ENCODE peak calls at places on chromosomes 6 and 20, in five cellular contexts. One of them, this sample, is unnamed. For H3K36me3, the result is how much of the 10 kb centered on the place peaks cover.

GRCh38 chr6:6287415-6287814 is 33.0 kb downstream of the F13A1 start:
- ATAC-seq in GM12878: peak
- ATAC-seq in K562: no peak
- ATAC-seq in HepG2: no peak
- ATAC-seq in upper lobe of left lung: no peak
- ATAC-seq in this sample: no peak

GRCh38 chr6:37351027-37351426 is 2.8 kb upstream of the RNF8 start:
- ATAC-seq in GM12878: no peak
- ATAC-seq in K562: no peak
- ATAC-seq in HepG2: no peak
- ATAC-seq in upper lobe of left lung: no peak
- ATAC-seq in this sample: no peak

GRCh38 chr6:18302561-18303439 is 38.5 kb upstream of the DEK start:
- ATAC-seq in GM12878: peak
- ATAC-seq in K562: peak
- ATAC-seq in HepG2: peak
- ATAC-seq in upper lobe of left lung: no peak
- ATAC-seq in this sample: no peak

GRCh38 chr6:887583-888235 is 194.8 kb upstream of the EXOC2 start:
- ATAC-seq in GM12878: no peak
- ATAC-seq in K562: peak
- ATAC-seq in HepG2: no peak
- ATAC-seq in upper lobe of left lung: peak
- ATAC-seq in this sample: no peak

GRCh38 chr6:131640100-131640499 is 3.0 kb downstream of the ENPP3 start:
- ATAC-seq in GM12878: peak
- ATAC-seq in K562: peak
- ATAC-seq in HepG2: no peak
- ATAC-seq in upper lobe of left lung: no peak
- ATAC-seq in this sample: no peak

GRCh38 chr6:155093430-155093829 is 98.3 kb downstream of the TIAM2 start:
- ATAC-seq in GM12878: peak
- ATAC-seq in K562: peak
- ATAC-seq in HepG2: no peak
- ATAC-seq in upper lobe of left lung: no peak
- ATAC-seq in this sample: no peak

GRCh38 chr6:32166411-32167061 is 2.1 kb downstream of the EGFL8 start:
- ATAC-seq in GM12878: no peak
- ATAC-seq in K562: peak
- ATAC-seq in HepG2: no peak
- ATAC-seq in upper lobe of left lung: no peak
- ATAC-seq in this sample: no peak

GRCh38 chr20:49097159-49097558 is 51.0 kb downstream of the CSE1L start:
- ATAC-seq in GM12878: no peak
- ATAC-seq in K562: no peak
- ATAC-seq in HepG2: peak
- ATAC-seq in upper lobe of left lung: no peak
- ATAC-seq in this sample: no peak

GRCh38 chr6:89637960-89638319 is 607 bp downstream of the LYRM2 start:
- ATAC-seq in GM12878: peak
- ATAC-seq in K562: peak
- ATAC-seq in HepG2: peak
- ATAC-seq in upper lobe of left lung: no peak
- ATAC-seq in this sample: no peak

GRCh38 chr6:109166643-109167042 is 71.3 kb downstream of the CEP57L1 start:
- ATAC-seq in GM12878: no peak
- ATAC-seq in K562: no peak
- ATAC-seq in HepG2: no peak
- ATAC-seq in upper lobe of left lung: no peak
- ATAC-seq in this sample: no peak

GRCh38 chr20:24918579-24919566 is 30.2 kb upstream of the CST7 start:
- ATAC-seq in GM12878: no peak
- ATAC-seq in K562: peak
- ATAC-seq in HepG2: peak
- ATAC-seq in upper lobe of left lung: no peak
- ATAC-seq in this sample: peak

GRCh38 chr6:149482542-149483261 is 2.1 kb downstream of the ZC3H12D start:
- ATAC-seq in GM12878: peak
- ATAC-seq in K562: peak
- ATAC-seq in HepG2: no peak
- ATAC-seq in upper lobe of left lung: peak
- ATAC-seq in this sample: peak

GRCh38 chr6:116011520-116011919 is 49.2 kb downstream of the FRK start:
- ATAC-seq in GM12878: peak
- ATAC-seq in K562: no peak
- ATAC-seq in HepG2: no peak
- ATAC-seq in upper lobe of left lung: no peak
- ATAC-seq in this sample: no peak

GRCh38 chr6:11139051-11139960 is 27.8 kb upstream of the ERVFRD-1 start:
- ATAC-seq in GM12878: peak
- ATAC-seq in K562: no peak
- ATAC-seq in HepG2: no peak
- ATAC-seq in upper lobe of left lung: no peak
- ATAC-seq in this sample: no peak

GRCh38 chr6:146546440-146546839 is 2.8 kb downstream of the RAB32 start:
- ATAC-seq in GM12878: no peak
- ATAC-seq in K562: no peak
- ATAC-seq in HepG2: no peak
- ATAC-seq in upper lobe of left lung: peak
- ATAC-seq in this sample: peak

GRCh38 chr6:131116755-131117360 is 18.4 kb upstream of the AKAP7 start:
- ATAC-seq in GM12878: peak
- ATAC-seq in K562: peak
- ATAC-seq in HepG2: peak
- ATAC-seq in upper lobe of left lung: no peak
- ATAC-seq in this sample: no peak

GRCh38 chr6:112298816-112299281 is 44.5 kb upstream of the LAMA4 start:
- ATAC-seq in GM12878: no peak
- ATAC-seq in K562: no peak
- ATAC-seq in HepG2: no peak
- ATAC-seq in upper lobe of left lung: peak
- ATAC-seq in this sample: peak

GRCh38 chr20:19047040-19047950 is 165.1 kb upstream of the SLC24A3 start:
- ATAC-seq in GM12878: no peak
- ATAC-seq in K562: no peak
- ATAC-seq in HepG2: no peak
- ATAC-seq in upper lobe of left lung: peak
- ATAC-seq in this sample: peak

GRCh38 chr6:13674533-13675190 is 37.0 kb downstream of the RANBP9 start:
- ATAC-seq in GM12878: peak
- ATAC-seq in K562: peak
- ATAC-seq in HepG2: no peak
- ATAC-seq in upper lobe of left lung: no peak
- ATAC-seq in this sample: no peak

GRCh38 chr20:3010985-3011723 is 32.3 kb upstream of the GNRH2 start:
- ATAC-seq in GM12878: no peak
- ATAC-seq in K562: no peak
- ATAC-seq in HepG2: no peak
- ATAC-seq in upper lobe of left lung: no peak
- ATAC-seq in this sample: no peak

DNA sequence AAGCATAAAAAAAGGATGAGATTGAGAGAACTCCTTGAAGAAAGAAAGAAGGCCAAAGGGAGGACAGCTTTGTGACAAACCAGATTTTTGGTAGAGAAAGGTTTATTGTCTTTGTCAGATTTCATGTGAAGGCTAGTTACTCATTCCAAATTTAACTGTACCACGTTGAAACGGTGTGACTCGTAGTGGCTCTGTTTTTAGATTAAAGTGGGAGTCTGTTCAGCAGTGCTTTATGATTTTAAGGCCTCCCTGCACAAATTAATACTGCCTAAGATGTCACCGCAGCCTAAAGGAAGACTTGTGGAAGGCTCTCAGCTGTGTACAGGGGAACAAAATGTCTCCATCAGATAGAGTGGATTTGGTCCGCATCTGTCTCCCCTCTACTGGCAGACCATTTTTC is 35.9 kb downstream of the CDC40 start:
- ATAC-seq in GM12878: no peak
- ATAC-seq in K562: no peak
- ATAC-seq in HepG2: no peak
- ATAC-seq in upper lobe of left lung: no peak
- ATAC-seq in this sample: no peak
- H3K36me3 ChIP-seq in GM12878: under half
- H3K36me3 ChIP-seq in K562: half or more
- H3K36me3 ChIP-seq in HepG2: half or more
- H3K36me3 ChIP-seq in upper lobe of left lung: under half
- H3K36me3 ChIP-seq in this sample: under half

GRCh38 chr20:63935447-63935846 is 20.8 kb downstream of the UCKL1 start:
- ATAC-seq in GM12878: no peak
- ATAC-seq in K562: no peak
- ATAC-seq in HepG2: no peak
- ATAC-seq in upper lobe of left lung: no peak
- ATAC-seq in this sample: no peak
- TF ChIP-seq EP300 in GM12878: no peak
- TF ChIP-seq EP300 in K562: no peak
- TF ChIP-seq EP300 in HepG2: no peak
- TF ChIP-seq EP300 in upper lobe of left lung: no peak
- TF ChIP-seq EP300 in this sample: no peak

GRCh38 chr6:161011509-161012480 is 20.2 kb downstream of the MAP3K4 start:
- ATAC-seq in GM12878: peak
- ATAC-seq in K562: peak
- ATAC-seq in HepG2: no peak
- ATAC-seq in upper lobe of left lung: no peak
- ATAC-seq in this sample: no peak

GRCh38 chr6:161013697-161014096 is 22.1 kb downstream of the MAP3K4 start:
- ATAC-seq in GM12878: no peak
- ATAC-seq in K562: peak
- ATAC-seq in HepG2: no peak
- ATAC-seq in upper lobe of left lung: no peak
- ATAC-seq in this sample: no peak

GRCh38 chr6:161008245-161008644 is 16.7 kb downstream of the MAP3K4 start:
- ATAC-seq in GM12878: no peak
- ATAC-seq in K562: no peak
- ATAC-seq in HepG2: no peak
- ATAC-seq in upper lobe of left lung: no peak
- ATAC-seq in this sample: no peak

GRCh38 chr6:161009991-161010390 is 18.4 kb downstream of the MAP3K4 start:
- ATAC-seq in GM12878: no peak
- ATAC-seq in K562: no peak
- ATAC-seq in HepG2: no peak
- ATAC-seq in upper lobe of left lung: no peak
- ATAC-seq in this sample: no peak

GRCh38 chr6:161010418-161010817 is 18.8 kb downstream of the MAP3K4 start:
- ATAC-seq in GM12878: no peak
- ATAC-seq in K562: no peak
- ATAC-seq in HepG2: no peak
- ATAC-seq in upper lobe of left lung: no peak
- ATAC-seq in this sample: peak
- H3K4me3 ChIP-seq in GM12878: no peak
- H3K4me3 ChIP-seq in K562: no peak
- H3K4me3 ChIP-seq in HepG2: no peak
- H3K4me3 ChIP-seq in upper lobe of left lung: no peak
- H3K4me3 ChIP-seq in this sample: no peak

GRCh38 chr20:32440069-32440757 is 82.1 kb downstream of the ASXL1 start:
- ATAC-seq in GM12878: no peak
- ATAC-seq in K562: no peak
- ATAC-seq in HepG2: peak
- ATAC-seq in upper lobe of left lung: no peak
- ATAC-seq in this sample: no peak

GRCh38 chr20:32437391-32438074 is 79.4 kb downstream of the ASXL1 start:
- ATAC-seq in GM12878: peak
- ATAC-seq in K562: no peak
- ATAC-seq in HepG2: peak
- ATAC-seq in upper lobe of left lung: no peak
- ATAC-seq in this sample: no peak

GRCh38 chr20:32439132-32439829 is 81.2 kb downstream of the ASXL1 start:
- ATAC-seq in GM12878: no peak
- ATAC-seq in K562: peak
- ATAC-seq in HepG2: peak
- ATAC-seq in upper lobe of left lung: no peak
- ATAC-seq in this sample: no peak

GRCh38 chr20:32436968-32437367 is 78.8 kb downstream of the ASXL1 start:
- ATAC-seq in GM12878: no peak
- ATAC-seq in K562: no peak
- ATAC-seq in HepG2: no peak
- ATAC-seq in upper lobe of left lung: no peak
- ATAC-seq in this sample: no peak

GRCh38 chr20:32438331-32438858 is 80.3 kb downstream of the ASXL1 start:
- ATAC-seq in GM12878: no peak
- ATAC-seq in K562: no peak
- ATAC-seq in HepG2: no peak
- ATAC-seq in upper lobe of left lung: no peak
- ATAC-seq in this sample: no peak
- H3K36me3 ChIP-seq in GM12878: under half
- H3K36me3 ChIP-seq in K562: half or more
- H3K36me3 ChIP-seq in HepG2: half or more
- H3K36me3 ChIP-seq in upper lobe of left lung: under half
- H3K36me3 ChIP-seq in this sample: half or more

DNA sequence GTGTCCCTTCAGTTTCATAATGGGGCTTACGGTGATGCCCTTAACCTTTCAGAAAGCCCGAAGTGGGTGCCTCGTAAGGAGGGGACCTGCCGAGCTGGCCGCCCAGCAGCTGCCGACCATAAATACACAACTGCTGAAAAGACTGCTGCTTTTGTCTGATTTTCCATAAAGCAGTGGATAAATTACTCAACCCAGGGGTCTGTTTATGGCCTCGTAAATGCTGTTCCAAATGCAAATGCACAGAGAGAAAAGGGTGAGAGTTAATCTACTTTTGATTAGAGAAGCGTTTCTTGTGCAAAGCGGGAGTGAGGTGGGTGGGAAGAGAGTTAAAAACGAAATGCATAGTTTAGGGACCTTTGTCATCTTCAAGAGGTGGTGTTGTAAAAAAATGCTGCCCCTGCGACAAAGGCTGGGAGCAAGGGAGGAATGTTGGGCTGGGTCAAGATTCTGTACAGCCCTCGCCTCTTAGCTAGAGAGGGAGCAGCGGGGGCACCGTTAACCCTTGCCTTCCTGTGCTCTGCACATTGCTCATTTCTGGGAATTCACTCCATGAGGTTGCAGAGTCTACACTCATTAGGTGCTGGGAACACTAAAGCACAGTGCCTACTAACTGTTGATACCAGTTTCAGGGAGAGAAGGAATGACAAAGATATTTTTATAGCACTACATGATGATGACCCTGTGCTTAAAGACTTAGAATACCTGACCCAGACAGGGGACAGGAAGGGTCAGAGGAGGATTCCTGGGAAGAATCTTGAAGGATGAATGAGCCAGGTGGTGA is 111.9 kb upstream of the MTHFD1L start:
- ATAC-seq in GM12878: no peak
- ATAC-seq in K562: no peak
- ATAC-seq in HepG2: no peak
- ATAC-seq in upper lobe of left lung: peak
- ATAC-seq in this sample: no peak
- TF ChIP-seq EP300 in GM12878: no peak
- TF ChIP-seq EP300 in K562: no peak
- TF ChIP-seq EP300 in HepG2: no peak
- TF ChIP-seq EP300 in upper lobe of left lung: no peak
- TF ChIP-seq EP300 in this sample: no peak

DNA sequence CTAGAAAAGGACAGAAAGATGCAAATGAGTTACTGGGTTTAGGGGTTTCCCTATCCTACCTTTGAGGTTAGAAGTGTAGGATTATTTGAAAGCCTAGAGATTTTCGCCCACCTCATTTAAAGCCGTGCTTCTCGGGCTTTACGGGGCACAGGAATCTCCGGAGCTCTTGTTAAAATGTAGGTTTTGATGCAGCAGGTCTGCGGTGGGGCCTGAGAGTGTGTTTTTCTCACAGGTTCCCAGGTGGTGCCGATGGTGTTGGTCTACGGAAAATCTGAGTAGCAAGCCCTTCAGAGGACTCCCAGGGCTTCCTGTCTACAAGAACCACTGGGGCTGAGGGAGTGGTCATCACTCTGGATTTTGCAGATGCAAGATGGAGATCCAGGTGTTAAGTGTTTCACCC is 47.5 kb downstream of the TRAM2 start:
- ATAC-seq in GM12878: no peak
- ATAC-seq in K562: no peak
- ATAC-seq in HepG2: no peak
- ATAC-seq in upper lobe of left lung: no peak
- ATAC-seq in this sample: no peak
- H3K4me3 ChIP-seq in GM12878: no peak
- H3K4me3 ChIP-seq in K562: no peak
- H3K4me3 ChIP-seq in HepG2: no peak
- H3K4me3 ChIP-seq in upper lobe of left lung: no peak
- H3K4me3 ChIP-seq in this sample: no peak